ENCODE peak calls at places on chromosomes 2 and 18, in five cellular contexts. K is GM20000; W is EL; S is Jurkat, Clone E6-1; I is head of caudate nucleus. Z is an unnamed sample.

GRCh38 chr2:177675256-177676220 is 283.0 kb downstream of the AGPS start:
- DNase-seq in K (no peak), W (no peak), S (peak), I (peak), Z (no peak)

GRCh38 chr18:37421349-37422080 is 144.1 kb downstream of the CELF4 start:
- DNase-seq in K (no peak), W (no peak), S (no peak), I (no peak), Z (no peak)

GRCh38 chr2:126877041-126877440 is 21.6 kb upstream of the TEX51 start:
- DNase-seq in K (no peak), W (no peak), S (no peak), I (no peak), Z (no peak)

GRCh38 chr2:172088245-172089004 is 3.1 kb downstream of the DLX1 start:
- DNase-seq in K (peak), W (no peak), S (no peak), I (no peak), Z (no peak)

GRCh38 chr18:39604836-39605235 is 2039.2 kb upstream of the CELF4 start:
- DNase-seq in K (no peak), W (peak), S (no peak), I (no peak), Z (no peak)

GRCh38 chr2:24825883-24826800 is 32.9 kb downstream of the CENPO start:
- DNase-seq in K (peak), W (peak), S (no peak), I (no peak), Z (no peak)

GRCh38 chr2:168770796-168771195 is 31.6 kb upstream of the NOSTRIN start:
- DNase-seq in K (no peak), W (no peak), S (no peak), I (no peak), Z (no peak)

GRCh38 chr2:10527585-10527984 is 79.5 kb upstream of the ODC1 start:
- DNase-seq in K (no peak), W (no peak), S (no peak), I (no peak), Z (no peak)

GRCh38 chr2:27054721-27055120 is 3.3 kb downstream of the AGBL5 start:
- DNase-seq in K (no peak), W (no peak), S (no peak), I (no peak), Z (no peak)

GRCh38 chr2:170339753-170340692 is 162.1 kb downstream of the MYO3B start:
- DNase-seq in K (no peak), W (no peak), S (no peak), I (no peak), Z (no peak)

GRCh38 chr2:236535024-236535423 is 34.6 kb upstream of the ACKR3 start:
- DNase-seq in K (no peak), W (peak), S (no peak), I (no peak), Z (no peak)

GRCh38 chr2:20599001-20599600 is 51.8 kb downstream of the HS1BP3 start:
- DNase-seq in K (no peak), W (no peak), S (no peak), I (peak), Z (no peak)

GRCh38 chr2:85737481-85737880 is 16.3 kb upstream of the ATOH8 start:
- DNase-seq in K (no peak), W (peak), S (no peak), I (no peak), Z (no peak)

GRCh38 chr2:13522917-13523821 is 806.4 kb downstream of the TRIB2 start:
- DNase-seq in K (peak), W (no peak), S (no peak), I (no peak), Z (no peak)

GRCh38 chr2:239625106-239625845 is 224.5 kb upstream of the HDAC4 start:
- DNase-seq in K (no peak), W (no peak), S (peak), I (no peak), Z (no peak)

GRCh38 chr2:25492726-25493125 is 151.0 kb upstream of the DNMT3A start:
- DNase-seq in K (no peak), W (no peak), S (no peak), I (no peak), Z (no peak)

GRCh38 chr2:99569393-99569792 is 79.6 kb upstream of the REV1 start:
- DNase-seq in K (no peak), W (no peak), S (no peak), I (no peak), Z (no peak)

GRCh38 chr2:23050388-23050787 is 334.6 kb upstream of the KLHL29 start:
- DNase-seq in K (no peak), W (no peak), S (no peak), I (no peak), Z (no peak)

GRCh38 chr2:181683518-181684453 is 3.5 kb upstream of the NEUROD1 start:
- DNase-seq in K (peak), W (peak), S (no peak), I (no peak), Z (peak)

GRCh38 chr18:20971886-20972267 is 139.7 kb downstream of the ROCK1 start:
- DNase-seq in K (peak), W (peak), S (peak), I (no peak), Z (peak)

GRCh38 chr2:129056309-129056958 is 737.8 kb upstream of the HS6ST1 start:
- DNase-seq in K (no peak), W (no peak), S (no peak), I (no peak), Z (no peak)

GRCh38 chr2:17470855-17471641 is 47.2 kb downstream of the RAD51AP2 start:
- DNase-seq in K (no peak), W (peak), S (peak), I (no peak), Z (no peak)

GRCh38 chr2:240333985-240334384 is 101.5 kb upstream of the GPC1 start:
- DNase-seq in K (no peak), W (no peak), S (no peak), I (no peak), Z (no peak)

GRCh38 chr2:102502576-102502975 is 29.6 kb downstream of the SLC9A4 start:
- DNase-seq in K (no peak), W (no peak), S (no peak), I (no peak), Z (no peak)

GRCh38 chr18:1751249-1751648 is 820.1 kb downstream of the METTL4 start:
- DNase-seq in K (no peak), W (no peak), S (no peak), I (no peak), Z (no peak)

GRCh38 chr18:62387257-62387656 is 62.1 kb downstream of the TNFRSF11A start:
- DNase-seq in K (no peak), W (no peak), S (no peak), I (no peak), Z (no peak)

GRCh38 chr2:160062283-160063005 is at the start of gene PLA2R1:
- DNase-seq in K (no peak), W (peak), S (no peak), I (peak), Z (peak)

GRCh38 chr18:77262655-77263470 is 13.2 kb downstream of the GALR1 start:
- DNase-seq in K (no peak), W (no peak), S (no peak), I (no peak), Z (no peak)

Z was measured in HuH-7.5.